ENCODE peak calls at places on chromosomes 3 and 15, in seven cellular contexts. J is H9, I is neuronal stem cell, W is IMR-90, H is H1, V is trophoblast cell, A is mesenchymal stem cell. D is an unnamed sample. For H3K4me1, the result is how much of the 10 kb centered on the place peaks cover.

GRCh38 chr3:180755553-180755952 is 76.3 kb upstream of the CCDC39 start:
- DNase-seq in W (no peak), J (peak), H (no peak), A (no peak), I (no peak), V (no peak), D (peak)

GRCh38 chr15:93900476-93901400 is 330.6 kb upstream of the MCTP2 start:
- DNase-seq in A (no peak), V (peak), I (no peak), J (peak), W (no peak), H (no peak), D (no peak)

GRCh38 chr3:127408684-127409420 is 121.0 kb upstream of the PRR20G start:
- DNase-seq in H (peak), I (no peak), V (no peak), W (no peak), J (peak), A (no peak), D (no peak)

GRCh38 chr15:70061086-70061370 is 36.7 kb downstream of the TLE3 start:
- DNase-seq in J (no peak), H (no peak), A (no peak), I (no peak), V (no peak), W (no peak), D (no peak)

GRCh38 chr3:120172070-120172469 is 77.8 kb upstream of the GSK3B start:
- DNase-seq in J (no peak), A (no peak), V (no peak), H (no peak), W (peak), I (no peak), D (no peak)

GRCh38 chr3:126816956-126817777 is 113.1 kb downstream of the CHCHD6 start:
- DNase-seq in A (peak), W (no peak), I (no peak), V (no peak), J (no peak), H (no peak), D (no peak)

GRCh38 chr3:175512700-175513099 is 653.6 kb downstream of the NAALADL2 start:
- DNase-seq in J (no peak), I (peak), V (no peak), H (no peak), A (no peak), W (no peak), D (no peak)

GRCh38 chr15:42282344-42282743 is 9.1 kb upstream of the TMEM87A start:
- DNase-seq in J (no peak), I (no peak), A (no peak), W (no peak), H (no peak), V (no peak), D (no peak)

GRCh38 chr15:62223020-62223419 is 57.9 kb upstream of the C2CD4B start:
- DNase-seq in I (no peak), J (no peak), A (no peak), V (no peak), H (no peak), W (no peak), D (no peak)

GRCh38 chr15:80431635-80432034 is 27.5 kb downstream of the ARNT2 start:
- DNase-seq in H (no peak), I (no peak), J (no peak), A (no peak), W (no peak), V (no peak), D (no peak)

GRCh38 chr15:63597033-63597790 is at the start of gene FBXL22:
- DNase-seq in H (no peak), V (no peak), W (peak), J (peak), I (no peak), A (peak), D (no peak)

GRCh38 chr3:134106580-134106979 is 76.9 kb upstream of the SLCO2A1 start:
- DNase-seq in H (no peak), V (no peak), J (no peak), I (no peak), W (no peak), A (no peak), D (no peak)

GRCh38 chr15:50127255-50127777 is 8.3 kb upstream of the ATP8B4 start:
- DNase-seq in I (no peak), V (no peak), A (peak), H (no peak), J (no peak), W (peak), D (no peak)

GRCh38 chr3:194494951-194495374 is 8.2 kb upstream of the ATP13A3 start:
- DNase-seq in I (no peak), V (no peak), A (peak), W (no peak), H (no peak), J (no peak), D (no peak)

GRCh38 chr3:45957606-45958005 is 14.3 kb downstream of the CXCR6 start:
- DNase-seq in A (no peak), I (no peak), J (no peak), V (no peak), H (no peak), W (no peak), D (no peak)

GRCh38 chr3:11438636-11439035 is 166.4 kb downstream of the ATG7 start:
- DNase-seq in V (no peak), W (peak), J (no peak), A (peak), I (no peak), H (no peak), D (peak)

GRCh38 chr3:42530073-42530472 is 27.6 kb downstream of the VIPR1 start:
- DNase-seq in H (no peak), W (no peak), A (no peak), V (no peak), I (no peak), J (no peak), D (no peak)

GRCh38 chr15:84818221-84819131 is 1.3 kb downstream of the ALPK3 start:
- DNase-seq in H (no peak), I (peak), W (peak), J (peak), A (peak), V (no peak), D (peak)

GRCh38 chr3:130609166-130609574 is 92.2 kb downstream of the COL6A6 start:
- DNase-seq in A (no peak), I (no peak), J (no peak), H (no peak), V (no peak), W (no peak), D (no peak)

GRCh38 chr3:87122766-87123165 is 104.3 kb upstream of the CHMP2B start:
- DNase-seq in A (no peak), H (no peak), V (no peak), W (no peak), J (no peak), I (no peak), D (no peak)

GRCh38 chr3:8741581-8742355 is 8.2 kb downstream of the CAV3 start:
- DNase-seq in J (peak), A (peak), H (no peak), I (peak), V (no peak), W (peak), D (peak)

GRCh38 chr3:109819786-109820185 is 482.4 kb upstream of the DPPA4 start:
- DNase-seq in V (no peak), A (no peak), H (no peak), W (no peak), J (no peak), I (no peak), D (no peak)

GRCh38 chr3:106421928-106422327 is 553.1 kb upstream of the CBLB start:
- DNase-seq in A (no peak), H (no peak), W (peak), V (no peak), I (no peak), J (no peak), D (no peak)

GRCh38 chr15:37585966-37586656 is 348.3 kb upstream of the TMCO5A start:
- DNase-seq in I (no peak), V (no peak), A (peak), J (no peak), H (no peak), W (peak), D (no peak)

GRCh38 chr15:91867581-91868026 is 14.1 kb downstream of the SLCO3A1 start:
- DNase-seq in J (peak), V (peak), H (no peak), I (no peak), W (peak), A (peak), D (peak)

GRCh38 chr15:68817304-68818087 is 3.2 kb downstream of the ANP32A start:
- DNase-seq in I (peak), H (peak), J (no peak), V (peak), A (peak), W (peak), D (peak)

GRCh38 chr3:45546636-45547201 is 47.8 kb upstream of the LIMD1 start:
- DNase-seq in H (peak), V (no peak), J (peak), W (no peak), I (peak), A (no peak), D (peak)

GRCh38 chr3:70861234-70861633 is 548.8 kb upstream of the MDFIC2 start:
- DNase-seq in J (no peak), I (no peak), W (peak), V (no peak), A (peak), H (no peak), D (no peak)

GRCh38 chr15:67280217-67280616 is 25.6 kb downstream of the IQCH start:
- DNase-seq in I (no peak), A (peak), V (no peak), W (peak), H (no peak), J (no peak), D (no peak)

GRCh38 chr15:79582650-79583049 is 150.5 kb downstream of the MINAR1 start:
- DNase-seq in W (no peak), A (no peak), J (no peak), V (no peak), H (no peak), I (no peak), D (no peak)

DNA sequence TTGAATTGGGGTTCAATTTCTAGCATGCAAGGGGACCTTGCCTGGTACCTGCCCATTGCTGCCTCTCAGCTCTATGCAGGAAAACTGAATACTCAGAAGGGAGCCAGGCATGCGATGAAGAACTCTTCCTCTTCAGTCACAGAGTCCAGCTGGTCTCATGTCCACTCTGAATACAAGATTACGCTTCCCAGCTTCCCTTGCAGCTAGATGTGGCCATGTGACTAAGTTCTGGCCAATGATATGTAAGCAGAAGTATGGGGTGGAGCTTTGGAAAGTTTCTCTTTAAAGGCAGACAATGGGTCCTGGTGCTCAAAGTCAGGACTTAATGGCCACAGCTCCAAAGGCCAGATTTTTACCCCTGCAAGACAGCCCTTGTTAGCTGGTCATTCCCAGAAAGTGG is 9.0 kb downstream of the WNT7A start:
- DNase-seq in J (no peak), V (no peak), H (no peak), W (no peak), I (no peak), A (no peak), D (no peak)
- H3K18ac ChIP-seq in J (no peak), V (no peak), H (no peak), W (no peak), I (no peak), A (no peak), D (no peak)

DNA sequence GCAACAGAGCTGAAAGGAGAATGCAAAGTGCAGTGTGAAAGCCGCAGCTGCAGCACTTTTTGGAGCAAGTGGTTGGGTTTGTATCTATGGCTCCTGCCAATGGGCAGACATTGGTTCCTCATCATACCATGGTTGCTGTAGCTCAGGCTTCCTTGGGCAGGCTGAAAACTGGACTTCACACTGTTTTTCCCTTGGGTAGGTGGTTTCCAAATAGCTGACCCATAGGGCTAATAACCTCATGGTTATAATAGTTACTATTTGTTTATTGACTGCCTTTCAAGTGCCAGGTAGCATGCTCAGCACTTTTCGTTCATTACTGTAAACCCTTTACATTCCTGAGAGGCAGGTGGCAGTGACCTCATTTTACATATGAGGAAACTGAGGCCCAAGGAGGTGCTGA is 4.5 kb downstream of the CGNL1 start:
- DNase-seq in W (no peak), V (no peak), H (no peak), A (no peak), I (no peak), J (no peak), D (no peak)
- H3K4me1 ChIP-seq in W (under half), V (under half), H (under half), A (under half), I (under half), J (under half), D (under half)

GRCh38 chr3:113055201-113055600 is 64.4 kb downstream of the GTPBP8 start:
- DNase-seq in J (no peak), H (no peak), V (no peak), I (no peak), W (no peak), A (no peak), D (no peak)

GRCh38 chr3:113051827-113052226 is 61.0 kb downstream of the GTPBP8 start:
- DNase-seq in V (no peak), H (no peak), I (no peak), W (no peak), J (no peak), A (no peak), D (peak)

GRCh38 chr3:113057117-113057516 is 66.3 kb downstream of the GTPBP8 start:
- DNase-seq in I (no peak), A (no peak), V (no peak), W (no peak), J (no peak), H (no peak), D (no peak)

GRCh38 chr3:113053169-113053568 is 62.4 kb downstream of the GTPBP8 start:
- DNase-seq in J (no peak), V (no peak), A (no peak), W (no peak), I (no peak), H (no peak), D (no peak)

GRCh38 chr3:113054552-113054951 is 63.8 kb downstream of the GTPBP8 start:
- DNase-seq in I (no peak), J (no peak), V (no peak), H (no peak), A (peak), W (peak), D (no peak)
- H4K8ac ChIP-seq in I (no peak), J (no peak), V (no peak), H (no peak), A (no peak), W (peak), D (no peak)

GRCh38 chr3:37683321-37683720 is 178.4 kb upstream of the CTDSPL start:
- DNase-seq in W (no peak), V (no peak), H (no peak), I (no peak), A (no peak), J (no peak), D (no peak)

GRCh38 chr3:37686225-37686624 is 175.5 kb upstream of the CTDSPL start:
- DNase-seq in J (peak), H (no peak), I (no peak), W (no peak), A (no peak), V (no peak), D (peak)

GRCh38 chr3:37676885-37677284 is 184.8 kb upstream of the CTDSPL start:
- DNase-seq in V (no peak), W (no peak), A (no peak), I (no peak), J (no peak), H (no peak), D (no peak)

DNA sequence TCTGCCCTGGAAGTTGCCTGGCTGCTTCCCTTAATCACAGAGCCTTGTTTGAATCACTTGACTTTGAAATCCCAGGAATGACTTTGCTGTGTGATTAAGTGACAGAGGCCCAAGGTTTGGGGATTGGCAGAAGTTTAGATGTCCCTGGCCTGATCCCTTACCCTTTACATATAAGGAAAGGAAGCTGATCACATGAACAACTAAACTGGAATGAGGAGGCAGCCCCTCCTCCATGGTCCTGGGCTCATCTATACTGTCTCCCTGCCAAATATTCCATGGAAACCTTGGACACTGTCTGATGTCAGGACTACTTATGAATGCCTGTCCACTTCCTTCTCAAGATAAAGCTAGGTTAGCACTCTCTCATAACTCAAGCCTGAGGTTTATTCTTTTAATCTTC is 181.3 kb upstream of the CTDSPL start:
- DNase-seq in W (no peak), V (no peak), H (no peak), I (no peak), A (no peak), J (no peak), D (no peak)
- H3K18ac ChIP-seq in W (no peak), V (no peak), H (no peak), I (no peak), A (no peak), J (no peak), D (no peak)

GRCh38 chr3:72088486-72089025 is 303.6 kb upstream of the PROK2 start:
- DNase-seq in H (no peak), A (no peak), J (peak), I (no peak), V (no peak), W (no peak), D (peak)
- H3K4me1 ChIP-seq in H (under half), A (under half), J (under half), I (under half), V (under half), W (under half), D (under half)

GRCh38 chr3:159783780-159784747 is 204.6 kb upstream of the IL12A start:
- DNase-seq in J (no peak), H (no peak), I (no peak), V (peak), A (no peak), W (no peak), D (no peak)
- H4K8ac ChIP-seq in J (no peak), H (no peak), I (no peak), V (no peak), A (no peak), W (no peak), D (no peak)

DNA sequence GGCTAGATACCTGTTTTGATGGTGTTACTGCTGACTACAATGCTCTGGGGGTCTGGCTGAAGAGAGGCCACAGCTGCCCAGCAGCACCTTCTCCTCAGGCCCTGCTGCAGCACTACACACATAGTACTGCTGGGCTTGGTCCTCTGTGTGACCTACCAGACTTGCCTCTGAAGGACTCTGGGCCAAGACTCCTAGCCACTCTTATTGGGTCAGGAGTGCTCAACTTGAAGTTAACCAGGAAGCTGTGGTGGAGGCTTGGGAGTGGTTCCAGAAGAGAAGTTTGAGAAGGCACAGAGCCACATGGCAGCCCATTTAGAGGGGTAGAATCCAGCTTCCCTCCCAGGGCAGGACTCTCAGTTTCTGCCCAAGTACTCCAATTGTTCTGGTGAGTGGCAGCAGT is 16.6 kb downstream of the ELP6 start:
- DNase-seq in W (no peak), V (no peak), H (no peak), A (no peak), I (no peak), J (no peak), D (no peak)
- H3K18ac ChIP-seq in W (no peak), V (no peak), H (no peak), A (no peak), I (no peak), J (no peak), D (no peak)

DNA sequence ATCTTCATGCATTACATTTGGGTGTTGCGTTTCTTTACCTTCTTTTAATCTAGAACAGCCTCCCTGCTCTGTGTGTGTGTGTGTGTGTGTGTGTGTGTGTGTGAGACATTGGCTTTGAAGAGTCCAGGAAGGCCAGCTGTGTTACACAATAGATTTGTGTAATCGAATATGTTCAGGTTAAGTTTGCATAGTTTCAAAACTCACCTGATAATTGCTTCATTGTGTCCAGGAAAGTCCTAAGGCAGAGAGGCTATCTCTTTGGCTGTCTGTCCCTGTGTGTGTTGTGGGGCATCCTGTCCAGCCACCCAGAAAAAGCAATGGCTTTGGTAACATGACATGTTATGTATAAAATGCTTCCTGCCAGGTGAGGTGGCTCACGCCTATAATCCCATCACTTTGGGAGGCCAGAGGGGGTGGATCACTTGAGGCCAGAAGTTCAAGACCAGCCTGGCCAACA is 37.5 kb downstream of the ZNF710 start:
- DNase-seq in J (no peak), H (no peak), W (no peak), V (no peak), I (no peak), A (no peak), D (no peak)
- H3K4me1 ChIP-seq in J (under half), H (under half), W (under half), V (under half), I (half or more), A (under half), D (under half)

DNA sequence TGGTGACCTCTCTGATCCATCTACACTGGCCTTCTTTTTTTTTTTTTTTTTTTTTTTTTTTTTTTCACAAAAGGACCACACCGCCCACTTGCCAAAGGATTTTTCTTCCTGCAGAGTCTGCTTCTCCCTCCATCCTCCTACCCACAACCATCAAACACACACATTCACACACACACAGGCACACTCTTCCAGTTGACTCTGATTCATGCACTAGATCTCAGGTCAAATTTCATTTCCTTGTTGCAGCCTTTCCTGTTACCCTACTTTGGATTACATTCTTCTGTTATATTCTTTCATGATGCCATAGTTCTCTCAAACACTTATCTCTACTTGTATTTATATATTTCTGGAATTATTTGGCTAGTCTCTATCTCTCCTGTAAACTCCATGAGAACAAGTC is 133.9 kb downstream of the STAC start:
- DNase-seq in I (no peak), V (no peak), J (no peak), A (no peak), W (peak), H (no peak), D (no peak)
- H4K8ac ChIP-seq in I (no peak), V (no peak), J (no peak), A (no peak), W (no peak), H (no peak), D (no peak)

DNA sequence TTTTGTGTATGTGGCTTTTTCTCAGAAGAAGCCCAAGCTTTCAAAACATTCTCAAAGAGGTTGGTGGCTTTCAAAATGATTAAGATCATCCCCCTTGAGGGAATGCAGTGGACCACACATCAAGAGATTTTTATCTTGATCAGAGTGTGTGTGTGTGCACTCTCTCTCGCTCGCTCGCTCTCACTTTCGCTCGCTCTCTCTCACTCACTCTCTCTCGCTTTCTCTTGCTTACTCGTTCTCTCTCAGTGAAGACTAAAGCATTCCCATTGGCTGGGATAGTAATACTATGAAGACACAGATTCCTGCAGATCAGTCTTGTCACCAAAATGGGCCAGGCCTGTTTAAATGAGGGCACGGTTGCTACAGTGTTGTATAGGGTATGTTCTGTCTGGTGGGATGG is 365.7 kb downstream of the EDEM1 start:
- DNase-seq in W (no peak), H (no peak), A (no peak), I (no peak), V (no peak), J (no peak), D (no peak)
- H3K18ac ChIP-seq in W (no peak), H (no peak), A (no peak), I (no peak), V (no peak), J (no peak), D (no peak)

D was measured in mesendoderm.